ENCODE peak calls at places on chromosomes 3 and 15, in nine cellular contexts. L is stimulated activated CD8-positive, alpha-beta memory T cell treated with anti-CD3 and anti-CD28 coated beads, Interleukin-4, amount 100 ng/mL, for 4 hours; V is KG1; N is lower leg skin; R is aorta; G is hippocampal formation; F is tibial artery; M is mammary epithelial cell; T is activated naive CD4-positive, alpha-beta T cell treated with anti-CD3 and anti-CD28 coated beads for 36 hours. C is an unnamed sample.

GRCh38 chr3:164539215-164539614 is 539.1 kb downstream of the SI start:
- DNase-seq in M (no peak), L (no peak), F (no peak), T (no peak), V (no peak), R (no peak), G (no peak), N (no peak), C (no peak)

GRCh38 chr15:53072077-53072476 is 281.9 kb upstream of the ONECUT1 start:
- DNase-seq in N (peak), F (no peak), T (peak), L (no peak), M (peak), R (no peak), V (peak), G (peak), C (no peak)

GRCh38 chr3:69740103-69741021 is 1.1 kb downstream of the MITF start:
- DNase-seq in N (no peak), G (no peak), T (no peak), L (no peak), R (no peak), V (no peak), F (peak), M (peak), C (no peak)

GRCh38 chr3:115217678-115218451 is 70.8 kb upstream of the ZBTB20 start:
- DNase-seq in R (no peak), L (no peak), G (peak), F (no peak), N (no peak), M (peak), V (no peak), T (peak), C (no peak)

GRCh38 chr15:68301300-68301699 is 23.8 kb downstream of the FEM1B start:
- DNase-seq in R (no peak), V (no peak), G (no peak), N (peak), M (no peak), L (no peak), T (no peak), F (no peak), C (no peak)

GRCh38 chr3:146065573-146066006 is 95.4 kb downstream of the PLOD2 start:
- DNase-seq in L (no peak), V (peak), M (peak), N (no peak), R (no peak), G (peak), F (no peak), T (peak), C (no peak)

GRCh38 chr3:41304603-41305002 is 105.3 kb downstream of the CTNNB1 start:
- DNase-seq in V (no peak), L (no peak), R (no peak), F (no peak), G (no peak), M (no peak), N (no peak), T (no peak), C (no peak)

GRCh38 chr15:57440167-57440566 is 63.9 kb downstream of the CGNL1 start:
- DNase-seq in L (no peak), R (no peak), F (no peak), V (no peak), N (no peak), G (no peak), M (no peak), T (no peak), C (no peak)

GRCh38 chr3:123412811-123413588 is 35.9 kb downstream of the ADCY5 start:
- DNase-seq in L (no peak), N (no peak), G (peak), M (no peak), F (peak), R (peak), V (no peak), T (no peak), C (no peak)

GRCh38 chr3:35224571-35225280 is 414.6 kb upstream of the ARPP21 start:
- DNase-seq in T (no peak), V (no peak), R (no peak), G (no peak), M (no peak), N (no peak), L (no peak), F (no peak), C (no peak)

GRCh38 chr3:66393486-66394260 is 107.1 kb downstream of the LRIG1 start:
- DNase-seq in F (peak), V (no peak), L (peak), T (peak), M (no peak), N (no peak), G (no peak), R (no peak), C (no peak)

GRCh38 chr3:134708025-134708597 is 57.3 kb upstream of the KY start:
- DNase-seq in V (no peak), M (no peak), R (no peak), G (no peak), N (no peak), T (no peak), F (no peak), L (no peak), C (no peak)

GRCh38 chr15:95556866-95557225 is 773.7 kb upstream of the NR2F2 start:
- DNase-seq in F (peak), T (no peak), G (no peak), V (no peak), R (peak), M (no peak), L (no peak), N (no peak), C (no peak)

GRCh38 chr3:105448338-105448982 is 81.8 kb downstream of the ALCAM start:
- DNase-seq in T (no peak), N (no peak), R (no peak), G (peak), F (no peak), L (no peak), V (no peak), M (no peak), C (no peak)

GRCh38 chr3:42610978-42611377 is 10.5 kb downstream of the NKTR start:
- DNase-seq in R (no peak), N (no peak), M (no peak), G (no peak), T (no peak), F (no peak), L (no peak), V (no peak), C (no peak)

GRCh38 chr3:151265866-151266265 is 12.5 kb downstream of the P2RY14 start:
- DNase-seq in G (peak), L (no peak), M (no peak), R (no peak), T (no peak), F (no peak), N (no peak), V (no peak), C (no peak)

GRCh38 chr3:9779721-9780450 is 10.1 kb upstream of the CAMK1 start:
- DNase-seq in G (peak), R (peak), T (peak), L (no peak), N (no peak), F (no peak), M (no peak), V (peak), C (no peak)

GRCh38 chr15:63752075-63752684 is 81.6 kb downstream of the HERC1 start:
- DNase-seq in G (peak), N (peak), T (peak), V (peak), M (peak), L (no peak), R (no peak), F (no peak), C (no peak)

GRCh38 chr3:14598143-14598569 is 53.4 kb upstream of the CCDC174 start:
- DNase-seq in L (no peak), N (no peak), M (peak), V (peak), T (peak), G (no peak), F (no peak), R (no peak), C (no peak)